ENCODE peak calls at places on chromosomes 12 and 14, in ten cellular contexts. L is A673; U is EH; Q is LoVo; M is effector CD4-positive, alpha-beta T cell; R is heart right ventricle; Z is NCI-H187; H is tibial artery; S is Caco-2; G is nephron progenitor cell. O is an unnamed sample.

GRCh38 chr12:42868291-42868690 is 278.7 kb upstream of the PRICKLE1 start:
- DNase-seq in L (no peak), U (no peak), Q (no peak), M (no peak), R (no peak), Z (no peak), H (no peak), S (no peak), G (no peak), O (no peak)

GRCh38 chr12:27013606-27014084 is 539 bp downstream of the TM7SF3 start:
- DNase-seq in L (peak), U (peak), Q (peak), M (no peak), R (no peak), Z (no peak), H (peak), S (no peak), G (no peak), O (no peak)

GRCh38 chr14:70665448-70666363 is 24.0 kb downstream of the TTC9 start:
- DNase-seq in L (peak), U (peak), Q (peak), M (no peak), R (no peak), Z (no peak), H (no peak), S (peak), G (no peak), O (peak)

GRCh38 chr12:55060970-55061543 is 41.3 kb downstream of the NEUROD4 start:
- DNase-seq in L (no peak), U (no peak), Q (no peak), M (no peak), R (no peak), Z (no peak), H (no peak), S (no peak), G (no peak), O (no peak)

GRCh38 chr12:56932146-56932545 is 2.1 kb downstream of the SDR9C7 start:
- DNase-seq in L (no peak), U (no peak), Q (no peak), M (no peak), R (no peak), Z (no peak), H (no peak), S (no peak), G (no peak), O (no peak)

GRCh38 chr12:58295268-58295667 is 353.9 kb downstream of the ATP23 start:
- DNase-seq in L (no peak), U (no peak), Q (no peak), M (no peak), R (no peak), Z (no peak), H (no peak), S (no peak), G (no peak), O (no peak)

GRCh38 chr12:67482751-67483661 is 165.5 kb upstream of the DYRK2 start:
- DNase-seq in L (peak), U (peak), Q (no peak), M (peak), R (peak), Z (no peak), H (peak), S (no peak), G (peak), O (peak)

GRCh38 chr12:102429211-102429610 is 51.2 kb downstream of the IGF1 start:
- DNase-seq in L (no peak), U (no peak), Q (no peak), M (no peak), R (no peak), Z (no peak), H (no peak), S (no peak), G (no peak), O (no peak)

GRCh38 chr14:55578511-55578910 is 1.5 kb upstream of the KTN1 start:
- DNase-seq in L (no peak), U (no peak), Q (no peak), M (no peak), R (no peak), Z (no peak), H (no peak), S (no peak), G (no peak), O (no peak)

GRCh38 chr14:104091061-104091926 is 5.8 kb downstream of the ASPG start:
- DNase-seq in L (no peak), U (no peak), Q (no peak), M (no peak), R (no peak), Z (no peak), H (peak), S (no peak), G (no peak), O (no peak)